ENCODE peak calls at places on chromosomes 16 and 17, in nine cellular contexts. I is adrenal gland, Y is IMR-90, D is tibial nerve, Q is endothelial cell of umbilical vein, M is ovary, U is right lobe of liver, L is sigmoid colon, E is body of pancreas. C is an unnamed sample. For H3K27me3 and H3K4me1, the result is how much of the 10 kb centered on the place peaks cover.

GRCh38 chr17:64777413-64778101 is 115.5 kb upstream of the SMURF2 start:
- DNase-seq in D (no peak), L (peak), E (peak), I (peak), U (no peak), M (no peak), Q (no peak), Y (no peak), C (no peak)

GRCh38 chr17:10151667-10152496 is 46.5 kb downstream of the GAS7 start:
- DNase-seq in M (no peak), D (no peak), Q (no peak), Y (no peak), I (peak), L (peak), U (peak), E (no peak), C (no peak)

GRCh38 chr16:28311913-28312312 is 19.6 kb downstream of the SBK1 start:
- DNase-seq in Q (no peak), D (no peak), E (no peak), I (no peak), L (no peak), Y (no peak), U (no peak), M (no peak), C (no peak)

GRCh38 chr17:72661945-72662826 is 430.3 kb downstream of the SLC39A11 start:
- DNase-seq in D (no peak), U (no peak), E (no peak), I (no peak), Q (no peak), M (no peak), L (no peak), Y (no peak), C (no peak)

GRCh38 chr16:75818491-75818890 is 92.2 kb upstream of the CPHXL start:
- DNase-seq in D (no peak), Y (no peak), Q (no peak), M (no peak), I (no peak), L (no peak), U (no peak), E (no peak), C (no peak)

GRCh38 chr16:3606441-3606840 is 5.0 kb downstream of the SLX4 start:
- DNase-seq in M (no peak), E (no peak), Y (no peak), Q (no peak), D (no peak), U (no peak), I (no peak), L (no peak), C (no peak)

GRCh38 chr16:4733747-4734062 is 366 bp downstream of the ANKS3 start:
- DNase-seq in D (no peak), M (no peak), E (peak), I (peak), Q (no peak), L (peak), Y (no peak), U (no peak), C (no peak)

GRCh38 chr16:56683424-56684162 is 1.3 kb downstream of the MT1X start:
- DNase-seq in I (no peak), Q (no peak), Y (no peak), L (peak), E (peak), U (peak), M (no peak), D (no peak), C (no peak)

GRCh38 chr16:66662445-66663194 is 33.9 kb downstream of the CMTM4 start:
- DNase-seq in Y (peak), L (no peak), E (no peak), D (no peak), U (no peak), I (no peak), M (no peak), Q (peak), C (no peak)

GRCh38 chr17:70050931-70051330 is 24.1 kb upstream of the KCNJ16 start:
- DNase-seq in M (no peak), L (no peak), I (no peak), Q (no peak), Y (no peak), E (no peak), D (no peak), U (no peak), C (no peak)

GRCh38 chr17:49148171-49148570 is 15.6 kb downstream of the B4GALNT2 start:
- DNase-seq in Y (no peak), I (no peak), U (no peak), E (no peak), L (no peak), D (no peak), Q (no peak), M (no peak), C (no peak)

GRCh38 chr17:40608061-40608581 is 39.5 kb downstream of the SMARCE1 start:
- DNase-seq in D (no peak), Y (no peak), L (no peak), Q (no peak), I (no peak), E (no peak), U (no peak), M (no peak), C (no peak)

GRCh38 chr16:65698943-65699342 is 577.1 kb upstream of the CDH11 start:
- DNase-seq in M (peak), D (no peak), L (no peak), Q (no peak), E (no peak), U (no peak), Y (no peak), I (no peak), C (no peak)

GRCh38 chr17:72297326-72298115 is 176.7 kb downstream of the SOX9 start:
- DNase-seq in E (no peak), I (no peak), Q (no peak), M (no peak), L (no peak), D (peak), U (no peak), Y (peak), C (no peak)

GRCh38 chr16:1378804-1379053 is 27.0 kb downstream of the GNPTG start:
- DNase-seq in U (no peak), L (no peak), Q (no peak), I (no peak), E (no peak), Y (no peak), M (no peak), D (no peak), C (no peak)

GRCh38 chr17:70288540-70289290 is 119.4 kb downstream of the KCNJ2 start:
- DNase-seq in Q (no peak), Y (no peak), U (no peak), M (no peak), I (no peak), D (no peak), E (no peak), L (no peak), C (no peak)

GRCh38 chr17:74641224-74641948 is 17.8 kb upstream of the CD300E start:
- DNase-seq in E (no peak), D (no peak), U (no peak), Y (no peak), I (no peak), Q (no peak), L (no peak), M (no peak), C (no peak)

GRCh38 chr16:3651461-3652372 is 2.8 kb upstream of the DNASE1 start:
- DNase-seq in Q (no peak), U (peak), L (peak), D (peak), I (peak), M (peak), Y (no peak), E (no peak), C (no peak)

GRCh38 chr16:86138121-86138944 is 239.4 kb downstream of the IRF8 start:
- DNase-seq in L (no peak), Y (no peak), E (no peak), M (no peak), D (no peak), U (no peak), I (no peak), Q (no peak), C (no peak)

GRCh38 chr16:84484579-84485254 is 19.7 kb downstream of the MEAK7 start:
- DNase-seq in Q (peak), Y (peak), L (no peak), U (peak), E (peak), M (peak), I (peak), D (peak), C (peak)

GRCh38 chr17:81422776-81423697 is 27.8 kb downstream of the BAHCC1 start:
- DNase-seq in Q (peak), Y (peak), L (peak), U (no peak), E (peak), M (peak), I (peak), D (no peak), C (no peak)

GRCh38 chr16:66977341-66978113 is 10.9 kb upstream of the CES4A start:
- DNase-seq in U (peak), Y (peak), Q (peak), I (peak), M (peak), E (peak), L (peak), D (peak), C (no peak)

GRCh38 chr16:4511441-4512082 is 27.0 kb downstream of the CDIP1 start:
- DNase-seq in L (no peak), I (peak), D (no peak), U (no peak), Y (peak), M (no peak), Q (peak), E (peak), C (no peak)

GRCh38 chr17:31528291-31528874 is 136.9 kb downstream of the RAB11FIP4 start:
- DNase-seq in Y (no peak), L (no peak), Q (no peak), E (no peak), I (no peak), U (no peak), D (no peak), M (no peak), C (no peak)

DNA sequence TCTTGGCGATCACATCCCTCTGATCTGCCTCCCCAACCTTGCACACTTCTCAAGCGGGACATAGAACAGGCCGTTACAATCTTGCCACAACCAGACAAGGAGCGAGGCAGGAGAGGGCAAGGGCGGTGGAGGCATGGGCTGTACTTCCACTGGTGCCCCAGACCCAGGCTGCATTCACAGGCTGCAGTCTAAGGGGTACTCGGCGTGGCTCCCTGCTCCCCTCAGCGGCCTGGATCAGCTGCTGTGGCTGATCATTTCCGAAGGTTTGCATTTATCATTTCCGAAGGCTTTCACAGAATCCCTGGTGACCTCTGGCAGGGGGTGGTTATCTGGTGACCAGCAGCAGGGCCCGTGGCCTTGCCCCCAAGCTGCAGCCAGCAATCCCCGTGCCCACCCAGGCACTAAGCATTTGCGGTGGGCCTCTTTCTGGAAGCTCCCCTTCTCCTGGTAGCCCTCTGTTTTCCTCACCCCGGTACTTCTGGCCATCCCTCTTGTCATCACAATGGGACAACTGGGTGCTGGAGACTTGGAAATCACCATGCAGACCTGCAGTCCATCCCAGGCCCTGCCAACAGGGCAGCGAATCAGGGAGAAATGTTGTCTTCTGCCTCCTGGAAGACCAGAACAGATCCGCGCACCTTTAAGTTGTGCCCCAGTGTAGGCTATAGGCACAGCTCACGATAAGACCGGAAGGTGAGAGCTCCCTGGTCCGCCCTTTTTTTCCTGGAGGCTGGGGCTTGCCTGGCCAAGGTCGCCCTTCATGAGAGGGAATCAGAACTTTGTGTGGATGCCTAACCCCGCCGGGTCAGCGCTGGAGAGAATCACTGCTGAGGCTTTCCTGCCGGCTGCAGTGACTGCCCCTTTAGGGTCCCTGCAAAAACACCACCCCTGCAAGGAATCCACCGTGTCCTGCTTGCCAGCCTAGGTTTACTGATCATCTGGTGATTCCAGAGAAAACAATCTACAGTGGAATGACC is 1739.1 kb downstream of the TP53TG3F start:
- DNase-seq in I (no peak), M (no peak), E (no peak), L (no peak), Y (no peak), D (no peak), Q (no peak), U (no peak), C (peak)
- H3K27me3 ChIP-seq in I (under half), M (under half), E (under half), L (under half), Y (under half), D (under half), Q (under half), U (under half), C (under half)

GRCh38 chr17:17084941-17085340 is 42.7 kb downstream of the MPRIP start:
- DNase-seq in Q (no peak), I (no peak), L (peak), U (peak), D (no peak), M (no peak), E (no peak), Y (no peak), C (no peak)

GRCh38 chr17:17088511-17089205 is 46.4 kb downstream of the MPRIP start:
- DNase-seq in D (no peak), U (peak), I (peak), Y (no peak), M (no peak), L (peak), E (no peak), Q (no peak), C (no peak)

GRCh38 chr17:17088104-17088485 is 45.8 kb downstream of the MPRIP start:
- DNase-seq in D (peak), M (no peak), I (peak), E (no peak), U (peak), Y (no peak), Q (no peak), L (peak), C (no peak)

GRCh38 chr17:17087424-17088103 is 45.3 kb downstream of the MPRIP start:
- DNase-seq in D (peak), L (peak), M (no peak), Y (no peak), E (peak), I (peak), U (peak), Q (no peak), C (no peak)

GRCh38 chr17:17086585-17086984 is 44.3 kb downstream of the MPRIP start:
- DNase-seq in D (no peak), Q (no peak), M (no peak), E (peak), I (no peak), L (peak), Y (no peak), U (peak), C (no peak)
- H3K4me1 ChIP-seq in D (under half), Q (under half), M (under half), E (under half), I (under half), L (under half), Y (under half), U (under half), C (under half)

GRCh38 chr17:77618731-77619130 is 339.8 kb upstream of the TNRC6C start:
- DNase-seq in L (no peak), Q (no peak), M (no peak), E (no peak), I (no peak), Y (no peak), U (peak), D (no peak), C (no peak)

GRCh38 chr17:77619851-77620250 is 338.7 kb upstream of the TNRC6C start:
- DNase-seq in L (peak), E (no peak), D (no peak), Q (no peak), I (no peak), U (no peak), M (no peak), Y (peak), C (no peak)

GRCh38 chr17:77617516-77617915 is 341.0 kb upstream of the TNRC6C start:
- DNase-seq in U (peak), M (no peak), E (no peak), D (no peak), I (no peak), L (no peak), Y (no peak), Q (no peak), C (no peak)

GRCh38 chr17:77619326-77619725 is 339.2 kb upstream of the TNRC6C start:
- DNase-seq in L (peak), M (no peak), Y (no peak), Q (no peak), U (no peak), I (no peak), D (no peak), E (no peak), C (no peak)

GRCh38 chr17:77618173-77618572 is 340.3 kb upstream of the TNRC6C start:
- DNase-seq in I (no peak), Y (no peak), E (no peak), Q (no peak), U (peak), M (no peak), D (no peak), L (no peak), C (no peak)
- TF ChIP-seq POLR2A in I (no peak), Y (no peak), E (no peak), Q (no peak), U (no peak), M (no peak), D (no peak), L (no peak), C (no peak)

DNA sequence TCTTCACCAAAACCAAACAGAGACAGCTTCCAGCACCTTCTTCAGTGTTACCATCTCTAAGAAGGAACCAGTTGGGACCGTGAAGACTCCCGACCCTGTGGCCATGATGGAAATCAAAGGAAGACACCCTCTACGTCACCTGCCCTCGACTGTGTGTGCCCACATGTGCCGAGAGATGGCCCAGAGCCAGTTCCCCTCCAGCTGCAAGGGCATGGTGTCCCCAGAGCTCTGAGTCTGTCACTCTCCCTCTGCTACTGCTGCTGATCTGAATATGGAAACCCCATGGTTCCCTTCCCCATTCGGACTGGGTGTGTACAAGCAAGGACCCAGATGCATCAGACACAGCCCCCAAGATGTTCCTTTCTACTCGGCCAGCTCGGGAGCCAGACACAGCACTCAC is 76.4 kb downstream of the SOCS1 start:
- DNase-seq in I (no peak), Y (no peak), L (no peak), U (no peak), M (no peak), D (no peak), Q (no peak), E (no peak), C (no peak)
- H3K27me3 ChIP-seq in I (under half), Y (under half), L (under half), U (under half), M (under half), D (under half), Q (under half), E (under half), C (under half)

GRCh38 chr17:16980813-16981731 is 9.2 kb upstream of the TNFRSF13B start:
- DNase-seq in Y (no peak), D (no peak), Q (no peak), I (no peak), U (no peak), L (no peak), M (no peak), E (no peak), C (no peak)
- H3K4me1 ChIP-seq in Y (under half), D (under half), Q (under half), I (under half), U (under half), L (under half), M (under half), E (under half), C (under half)

DNA sequence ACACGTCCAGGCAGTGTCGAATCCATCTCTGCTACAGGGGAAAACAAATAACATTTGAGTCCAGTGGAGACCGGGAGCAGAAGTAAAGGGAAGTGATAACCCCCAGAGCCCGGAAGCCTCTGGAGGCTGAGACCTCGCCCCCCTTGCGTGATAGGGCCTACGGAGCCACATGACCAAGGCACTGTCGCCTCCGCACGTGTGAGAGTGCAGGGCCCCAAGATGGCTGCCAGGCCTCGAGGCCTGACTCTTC is 7.2 kb upstream of the CD68 start:
- DNase-seq in Q (no peak), M (no peak), L (no peak), Y (no peak), D (no peak), E (no peak), U (no peak), I (no peak), C (no peak)
- TF ChIP-seq POLR2A in Q (no peak), M (no peak), L (no peak), Y (no peak), D (no peak), E (no peak), U (no peak), I (no peak), C (no peak)

C was measured in vagina.